ENCODE peak calls at places on chromosomes 3 and 15, in five cellular contexts. D is BJ; U is RPMI8226; N is activated CD4-positive, alpha-beta T cell treated with anti-CD3 and anti-CD28 coated beads, Interleukin-2, amount 50 U/mL, for 24 hours; B is AG08396. J is an unnamed sample.

GRCh38 chr3:88626426-88627120 is 476.8 kb downstream of the C3orf38 start:
- DNase-seq in D (no peak), B (no peak), N (no peak), U (no peak), J (no peak)

GRCh38 chr15:20344601-20345400 is 196.8 kb downstream of the GOLGA6L6 start:
- DNase-seq in U (peak; percentile 33), D (no peak), N (no peak), B (no peak), J (no peak)

GRCh38 chr3:141386611-141387110 is 18.4 kb downstream of the ZBTB38 start:
- DNase-seq in U (peak; percentile 62), B (no peak), N (no peak), D (no peak), J (no peak)

GRCh38 chr15:99566157-99566900 is 545 bp downstream of the MEF2A start:
- DNase-seq in U (peak; percentile 53), B (peak; percentile 48), D (no peak), N (peak; percentile 7), J (peak; percentile 72)

GRCh38 chr3:117735481-117736101 is 1026.0 kb downstream of the TUSC7 start:
- DNase-seq in U (no peak), N (no peak), D (peak; percentile 77), B (peak; percentile 26), J (no peak)

GRCh38 chr15:56948766-56949105 is 30.3 kb downstream of the TCF12 start:
- DNase-seq in U (no peak), B (no peak), D (no peak), N (no peak), J (no peak)

GRCh38 chr15:89140595-89140994 is 52.3 kb downstream of the ABHD2 start:
- DNase-seq in B (no peak), D (no peak), U (no peak), N (no peak), J (no peak)

GRCh38 chr3:36904641-36905040 is 40.2 kb downstream of the TRANK1 start:
- DNase-seq in B (peak; percentile 53), N (no peak), U (no peak), D (no peak), J (peak; percentile 64)

GRCh38 chr3:46938118-46938517 is 38.4 kb downstream of the CCDC12 start:
- DNase-seq in N (no peak), U (no peak), B (no peak), D (no peak), J (no peak)

GRCh38 chr3:178618907-178619306 is 82.7 kb downstream of the KCNMB2 start:
- DNase-seq in B (no peak), N (no peak), U (no peak), D (no peak), J (no peak)

GRCh38 chr3:43181202-43181910 is 75.5 kb upstream of the POMGNT2 start:
- DNase-seq in N (peak; percentile 43), U (peak; percentile 81), D (no peak), B (no peak), J (peak; percentile 22)

GRCh38 chr3:65483475-65483874 is 555.2 kb downstream of the MAGI1 start:
- DNase-seq in U (no peak), D (no peak), B (peak; percentile 9), N (no peak), J (peak; percentile 68)

GRCh38 chr3:49007771-49008528 is 759 bp downstream of the WDR6 start:
- DNase-seq in D (no peak), B (peak; percentile 92), N (peak; percentile 82), U (peak; percentile 94), J (peak; percentile 97)

GRCh38 chr3:108450444-108450843 is 60.0 kb downstream of the MYH15 start:
- DNase-seq in N (no peak), U (no peak), D (no peak), B (no peak), J (no peak)

GRCh38 chr3:4993276-4994143 is 14.3 kb downstream of the BHLHE40 start:
- DNase-seq in U (no peak), N (no peak), D (no peak), B (no peak), J (peak; percentile 35)

GRCh38 chr3:14496351-14496750 is 43.8 kb downstream of the GRIP2 start:
- DNase-seq in D (no peak), U (no peak), N (no peak), B (no peak), J (no peak)

GRCh38 chr3:115580566-115580965 is 42.7 kb upstream of the GAP43 start:
- DNase-seq in N (no peak), B (no peak), D (no peak), U (no peak), J (no peak)

GRCh38 chr15:60568301-60568742 is 89.4 kb upstream of the ICE2 start:
- DNase-seq in D (no peak), B (no peak), U (no peak), N (no peak), J (peak; percentile 67)

J was measured in endodermal cell.